ENCODE peak calls at places on chromosomes 11 and 22, in four cellular contexts. J is HepG2, A is GM12878, D is K562. S is an unnamed sample.

GRCh38 chr11:40393511-40393910 is 1065.9 kb downstream of the LRRC4C start:
- DNase-seq in A (no peak), D (no peak), J (no peak), S (no peak)

GRCh38 chr11:1573847-1574255 is 1.8 kb upstream of the DUSP8 start:
- DNase-seq in J (no peak), D (peak), A (no peak), S (no peak)

GRCh38 chr22:41267958-41268357 is 18.0 kb downstream of the RANGAP1 start:
- DNase-seq in D (no peak), J (no peak), A (no peak), S (peak)

GRCh38 chr22:29206372-29207230 is 905 bp downstream of the EMID1 start:
- DNase-seq in J (no peak), A (no peak), D (no peak), S (no peak)

GRCh38 chr11:112227002-112227401 is 774 bp downstream of the PTS start:
- DNase-seq in D (peak), A (no peak), J (no peak), S (peak)

GRCh38 chr11:108018708-108019107 is 10.0 kb downstream of the CUL5 start:
- DNase-seq in D (no peak), A (no peak), J (no peak), S (no peak)

GRCh38 chr11:72814831-72815618 is 814 bp downstream of the ATG16L2 start:
- DNase-seq in A (no peak), J (peak), D (peak), S (peak)

GRCh38 chr11:43034341-43034740 is 277.5 kb upstream of the API5 start:
- DNase-seq in A (no peak), J (no peak), D (no peak), S (no peak)

GRCh38 chr11:1298695-1299492 is 10.5 kb downstream of the TOLLIP start:
- DNase-seq in D (no peak), J (peak), A (no peak), S (peak)

GRCh38 chr11:62546937-62547625 is 475 bp upstream of the AHNAK start:
- DNase-seq in D (no peak), J (no peak), A (no peak), S (peak)

GRCh38 chr11:77171254-77171653 is 43.2 kb downstream of the MYO7A start:
- DNase-seq in A (no peak), J (no peak), D (no peak), S (no peak)

GRCh38 chr11:61964941-61965282 is 2.5 kb downstream of the FTH1 start:
- DNase-seq in A (no peak), D (no peak), J (no peak), S (no peak)

GRCh38 chr11:107370390-107370789 is 87.2 kb downstream of the CWF19L2 start:
- DNase-seq in D (no peak), A (peak), J (no peak), S (no peak)

GRCh38 chr22:44332946-44333345 is 20.2 kb upstream of the SHISAL1 start:
- DNase-seq in D (no peak), J (no peak), A (no peak), S (no peak)

GRCh38 chr11:62542750-62543567 is 3.6 kb downstream of the AHNAK start:
- DNase-seq in J (no peak), D (peak), A (peak), S (peak)

GRCh38 chr11:26931881-26932280 is 62.0 kb upstream of the FIBIN start:
- DNase-seq in D (no peak), A (no peak), J (no peak), S (no peak)

GRCh38 chr11:118980191-118980881 is 8.8 kb downstream of the FOXR1 start:
- DNase-seq in D (peak), A (no peak), J (no peak), S (peak)

GRCh38 chr22:37404126-37404525 is 23.2 kb downstream of the ELFN2 start:
- DNase-seq in J (no peak), A (no peak), D (no peak), S (no peak)

GRCh38 chr11:14612624-14613023 is 31.0 kb upstream of the PDE3B start:
- DNase-seq in J (peak), D (no peak), A (no peak), S (no peak)

GRCh38 chr11:132640952-132641351 is 891.3 kb downstream of the OPCML start:
- DNase-seq in J (no peak), A (no peak), D (no peak), S (no peak)

GRCh38 chr11:108369064-108369463 is 98.3 kb downstream of the C11orf65 start:
- DNase-seq in J (no peak), D (no peak), A (no peak), S (no peak)

GRCh38 chr22:45261407-45262088 is 20.9 kb upstream of the KIAA0930 start:
- DNase-seq in J (no peak), A (no peak), D (no peak), S (no peak)

GRCh38 chr11:125401235-125401634 is 94.8 kb downstream of the FEZ1 start:
- DNase-seq in A (no peak), J (no peak), D (no peak), S (peak)

GRCh38 chr22:37816543-37817180 is 6.5 kb upstream of the GALR3 start:
- DNase-seq in D (no peak), A (no peak), J (no peak), S (no peak)

GRCh38 chr11:359181-359714 is 10.1 kb upstream of the B4GALNT4 start:
- DNase-seq in J (no peak), A (no peak), D (peak), S (no peak)

GRCh38 chr22:40114411-40114810 is 63.3 kb upstream of the TNRC6B start:
- DNase-seq in D (no peak), A (no peak), J (no peak), S (no peak)

GRCh38 chr11:66002648-66003225 is 434 bp downstream of the BANF1 start:
- DNase-seq in D (peak), J (peak), A (no peak), S (peak)

GRCh38 chr11:65992056-65992455 is 9.9 kb downstream of the EIF1AD start:
- DNase-seq in A (no peak), J (no peak), D (no peak), S (no peak)

GRCh38 chr11:66001941-66002647 is at the start of the genes BANF1 and EIF1AD:
- DNase-seq in D (peak), A (peak), J (peak), S (peak)

DNA sequence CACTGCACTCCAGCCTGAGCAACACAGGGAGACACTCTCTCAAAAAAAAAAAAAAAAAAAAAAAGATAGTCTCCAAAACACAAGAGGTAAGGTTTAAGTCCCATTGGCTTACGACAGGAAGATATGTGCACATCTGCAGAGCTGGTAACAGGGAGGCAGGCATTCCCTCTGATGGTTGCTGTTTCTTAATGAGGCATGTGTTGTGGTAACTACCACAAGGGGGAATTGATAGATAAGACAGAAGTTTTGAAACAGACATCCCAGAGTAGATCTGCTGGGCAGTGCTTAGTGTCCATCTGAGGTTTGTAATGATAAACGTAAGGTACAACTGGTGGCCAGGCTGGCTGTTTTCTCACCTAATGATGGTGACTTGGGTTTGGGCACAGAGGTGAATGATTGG is 4.7 kb downstream of the EIF1AD start:
- DNase-seq in J (no peak), A (no peak), D (peak), S (no peak)
- TF ChIP-seq JUNB in J (no peak), A (no peak), D (no peak), S (no peak)

DNA sequence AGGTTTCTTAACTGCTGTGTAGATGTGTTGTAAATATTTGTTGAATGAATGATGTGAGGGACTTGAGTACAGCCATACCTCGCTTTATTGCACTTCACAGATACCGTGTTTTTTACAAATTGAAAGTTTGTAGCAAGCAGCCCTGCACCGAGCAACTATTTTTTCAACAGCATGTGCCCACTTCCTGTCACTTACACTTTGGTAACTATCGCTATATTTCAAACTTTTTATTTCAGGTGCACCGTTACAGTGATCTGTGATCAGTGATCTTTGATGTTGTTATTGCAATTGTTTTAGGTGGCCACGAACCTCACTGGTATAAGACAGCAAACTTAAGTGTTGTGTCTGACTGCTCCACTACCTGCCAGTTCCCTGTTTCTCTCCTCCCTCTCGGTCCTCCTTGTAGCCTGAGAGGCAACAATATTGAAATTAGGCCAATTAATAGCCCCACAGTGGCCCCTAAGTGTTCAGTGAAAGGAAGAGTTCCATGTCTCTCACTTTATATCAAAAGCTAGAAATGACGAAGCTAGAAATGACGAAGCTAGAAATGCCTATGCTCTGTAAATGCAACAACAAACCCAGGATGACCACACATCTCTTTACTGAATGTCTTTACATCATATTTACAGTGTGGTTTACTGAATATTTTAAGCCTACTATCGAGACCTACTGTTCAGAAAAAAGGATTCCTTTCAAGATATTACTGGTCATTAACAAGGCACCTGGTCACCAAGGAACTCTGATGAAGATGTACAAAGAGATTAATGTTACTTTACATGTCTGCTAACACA is 1.0 kb downstream of the SFI1 start:
- DNase-seq in J (no peak), A (no peak), D (no peak), S (no peak)
- TF ChIP-seq EZH2 in J (no peak), A (no peak), D (no peak), S (no peak)

GRCh38 chr11:47280860-47281259 is 10.9 kb downstream of the MADD start:
- DNase-seq in D (no peak), J (no peak), A (no peak), S (no peak)
- TF ChIP-seq JUNB in D (no peak), J (no peak), A (no peak), S (no peak)

DNA sequence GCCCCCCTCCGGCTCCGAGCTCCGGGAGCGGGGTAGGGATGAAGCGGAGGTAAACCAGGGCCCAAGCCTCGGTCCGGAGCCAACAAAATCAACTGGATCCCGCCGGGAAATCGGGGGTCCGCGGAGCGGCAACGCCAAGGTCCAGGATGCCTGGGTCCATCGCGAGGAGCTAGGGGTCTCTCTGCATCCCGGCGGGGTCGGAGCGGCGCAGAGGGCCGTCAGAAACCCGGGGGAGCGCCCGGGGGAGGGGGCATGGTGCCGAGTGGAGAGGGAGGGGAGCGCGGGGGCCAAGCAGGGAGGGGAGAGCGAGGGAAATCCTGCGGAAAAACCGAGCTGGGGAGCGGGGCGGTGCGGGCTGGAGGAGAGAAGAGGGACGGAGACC is 51.8 kb downstream of the SLC22A12 start:
- DNase-seq in J (no peak), D (no peak), A (no peak), S (no peak)
- TF ChIP-seq EZH2 in J (no peak), D (no peak), A (no peak), S (peak)

DNA sequence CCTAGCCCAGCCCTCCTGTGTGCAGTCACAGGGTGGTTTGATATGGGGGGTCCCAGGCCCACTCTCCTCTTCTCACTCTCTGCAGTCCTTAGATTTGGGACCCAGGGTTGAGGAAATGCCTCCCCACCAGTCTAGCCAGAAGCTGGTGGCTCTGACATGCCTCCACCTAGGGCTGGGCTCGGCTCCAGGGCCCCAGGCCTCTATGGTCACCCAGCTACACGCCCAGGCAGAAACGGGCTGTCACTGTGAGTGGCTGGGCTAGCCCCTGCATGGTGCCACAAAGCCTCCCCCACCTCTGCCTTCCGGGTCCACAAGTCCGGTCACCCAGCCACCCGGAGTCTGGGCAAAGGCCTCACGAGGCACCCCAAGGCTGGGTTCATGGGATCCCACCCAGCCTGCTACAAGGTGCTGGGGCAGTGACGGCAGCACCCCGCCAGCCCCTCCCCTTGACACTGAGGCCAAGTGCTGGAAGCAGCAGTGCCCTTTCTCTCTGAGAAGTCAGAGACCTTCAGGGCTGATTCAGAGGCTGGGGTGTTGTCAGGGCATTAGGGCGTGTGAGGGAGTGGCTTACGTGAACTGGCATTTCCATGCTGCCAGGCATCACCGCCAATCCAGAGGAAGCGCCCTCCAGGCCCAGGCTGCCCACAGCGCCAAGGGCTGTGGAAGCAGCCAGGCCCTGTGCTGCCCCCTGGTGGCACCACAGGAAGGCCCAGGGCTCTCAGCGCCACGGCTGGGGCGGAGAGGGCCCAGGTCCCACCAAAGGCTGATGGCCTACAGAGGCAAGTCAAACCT is 638 bp upstream of the PITPNM1 start:
- DNase-seq in A (peak), J (peak), D (peak), S (peak)
- TF ChIP-seq JUNB in A (no peak), J (no peak), D (no peak), S (no peak)

DNA sequence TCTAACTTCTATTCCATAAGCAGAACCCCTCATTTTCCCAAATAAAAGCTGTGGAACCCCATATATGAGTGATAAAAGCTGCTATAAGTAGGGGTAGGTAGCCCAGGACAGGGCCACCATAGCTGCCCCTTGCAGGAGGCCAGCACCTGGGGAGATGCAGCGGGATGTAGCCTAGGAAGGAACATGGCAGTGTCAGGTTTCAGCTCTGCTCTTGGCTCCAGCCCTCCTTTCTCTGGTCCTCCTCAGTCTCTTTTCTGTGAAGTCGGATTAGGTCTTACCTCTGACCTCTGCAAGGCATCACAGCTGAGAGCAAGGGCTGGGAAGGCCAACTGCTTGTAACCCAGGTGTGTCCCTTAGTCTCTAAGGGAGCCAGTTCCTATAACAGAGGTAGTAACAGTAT is 135.6 kb downstream of the NAV2 start:
- DNase-seq in J (no peak), A (no peak), D (no peak), S (peak)
- TF ChIP-seq EZH2 in J (no peak), A (no peak), D (no peak), S (no peak)

GRCh38 chr11:121466063-121466794 is 13.5 kb upstream of the SORL1-AS1 start:
- DNase-seq in D (peak), A (no peak), J (peak), S (peak)
- TF ChIP-seq JUNB in D (no peak), A (no peak), J (no peak), S (no peak)

GRCh38 chr11:19661827-19662226 is 50.8 kb upstream of the NAV2 start:
- DNase-seq in A (no peak), J (no peak), D (no peak), S (no peak)

GRCh38 chr11:19660076-19660475 is 52.6 kb upstream of the NAV2 start:
- DNase-seq in A (peak), J (peak), D (peak), S (no peak)

GRCh38 chr11:19656140-19656541 is 56.5 kb upstream of the NAV2 start:
- DNase-seq in D (no peak), J (no peak), A (no peak), S (peak)

GRCh38 chr11:19659529-19659928 is 53.1 kb upstream of the NAV2 start:
- DNase-seq in D (no peak), A (no peak), J (no peak), S (no peak)

GRCh38 chr11:19658344-19658743 is 54.3 kb upstream of the NAV2 start:
- DNase-seq in D (no peak), A (no peak), J (no peak), S (no peak)
- TF ChIP-seq EZH2 in D (no peak), A (no peak), J (no peak), S (no peak)

S was measured in GM23338.